ENCODE peak calls at places on chromosomes 12 and 14, in ten cellular contexts. Y is type B pancreatic cell; N is foreskin fibroblast; O is B cell; L is body of pancreas; W is cardiac muscle cell; P is fibroblast of the aortic adventitia; U is CD8-positive, alpha-beta T cell; E is ovary; B is BJ. M is an unnamed sample.

GRCh38 chr14:69335421-69335820 is 62.7 kb downstream of the ERH start:
- DNase-seq in O (no peak), L (no peak), U (no peak), N (no peak), P (peak), Y (no peak), W (no peak), E (no peak), B (no peak), M (no peak)

GRCh38 chr12:65327207-65328076 is 49.0 kb downstream of the MSRB3 start:
- DNase-seq in B (peak), U (no peak), L (no peak), P (peak), O (no peak), N (peak), E (no peak), Y (no peak), W (peak), M (peak)

GRCh38 chr12:97977870-97978269 is 515.3 kb downstream of the RMST start:
- DNase-seq in L (no peak), P (no peak), B (no peak), U (no peak), N (no peak), E (no peak), W (no peak), Y (no peak), O (no peak), M (no peak)

GRCh38 chr12:2172040-2172439 is 119.3 kb downstream of the CACNA1C start:
- DNase-seq in N (no peak), L (peak), P (no peak), O (no peak), U (no peak), W (no peak), E (no peak), Y (no peak), B (no peak), M (no peak)

GRCh38 chr12:90253674-90254181 is 545.1 kb upstream of the ATP2B1 start:
- DNase-seq in U (no peak), E (no peak), P (peak), W (peak), Y (no peak), N (peak), O (peak), L (peak), B (peak), M (peak)

GRCh38 chr12:119613319-119613936 is 19.9 kb downstream of the TMEM233 start:
- DNase-seq in Y (no peak), U (no peak), W (no peak), B (no peak), O (no peak), N (no peak), E (no peak), P (peak), L (no peak), M (no peak)

GRCh38 chr12:12779529-12779928 is 5.9 kb upstream of the APOLD1 start:
- DNase-seq in E (no peak), B (no peak), W (peak), L (no peak), N (peak), P (peak), U (no peak), Y (no peak), O (no peak), M (no peak)

GRCh38 chr12:47686645-47687240 is 19.1 kb downstream of the RPAP3 start:
- DNase-seq in L (no peak), W (peak), Y (no peak), B (no peak), U (no peak), N (peak), E (no peak), O (peak), P (peak), M (no peak)

GRCh38 chr14:34069854-34070582 is 119.1 kb upstream of the EGLN3 start:
- DNase-seq in U (no peak), W (no peak), L (no peak), N (no peak), Y (no peak), B (no peak), O (no peak), E (no peak), P (no peak), M (no peak)

GRCh38 chr12:45182511-45182910 is 33.4 kb upstream of the ANO6 start:
- DNase-seq in W (no peak), N (no peak), L (no peak), O (no peak), P (no peak), E (no peak), U (no peak), B (no peak), Y (no peak), M (no peak)

GRCh38 chr12:45178771-45179170 is 37.1 kb upstream of the ANO6 start:
- DNase-seq in E (no peak), B (no peak), Y (no peak), P (no peak), U (no peak), N (no peak), W (no peak), L (no peak), O (no peak), M (no peak)

GRCh38 chr12:45186762-45187161 is 29.1 kb upstream of the ANO6 start:
- DNase-seq in L (no peak), B (no peak), P (no peak), E (no peak), Y (no peak), N (no peak), O (no peak), W (no peak), U (no peak), M (no peak)

GRCh38 chr12:45184145-45184958 is 31.5 kb upstream of the ANO6 start:
- DNase-seq in P (no peak), N (no peak), E (no peak), B (no peak), O (no peak), L (no peak), W (no peak), Y (no peak), U (no peak), M (no peak)

DNA sequence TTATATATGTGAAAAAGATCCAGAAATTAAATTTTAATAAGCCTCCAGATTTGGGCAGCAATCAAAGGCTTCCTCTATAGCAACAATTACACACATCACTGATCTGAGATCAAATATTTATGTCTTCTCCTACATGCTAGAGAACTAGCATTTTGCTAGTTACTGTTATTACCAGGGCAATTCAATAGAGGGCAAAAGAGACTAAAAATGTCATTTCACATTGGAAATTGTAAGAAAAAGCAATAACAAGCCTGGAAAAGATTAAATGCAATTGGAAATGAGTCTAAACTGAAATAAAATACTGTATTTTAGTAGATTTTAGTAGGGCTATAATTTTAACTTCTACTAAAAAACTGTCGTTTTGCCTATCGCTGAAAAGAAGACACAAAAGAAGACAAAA is 32.6 kb upstream of the ANO6 start:
- DNase-seq in E (no peak), L (no peak), U (no peak), Y (no peak), O (no peak), P (peak), W (peak), B (no peak), N (no peak), M (no peak)
- TF ChIP-seq CTCF in E (peak), L (peak), U (no peak), Y (peak), O (no peak), P (peak), W (peak), B (peak), N (peak), M (peak)

GRCh38 chr14:99202516-99202915 is 69.5 kb downstream of the BCL11B start:
- DNase-seq in B (no peak), N (no peak), L (no peak), U (no peak), W (no peak), Y (no peak), O (no peak), P (no peak), E (no peak), M (no peak)

GRCh38 chr14:99201351-99202073 is 70.5 kb downstream of the BCL11B start:
- DNase-seq in L (no peak), E (no peak), Y (no peak), N (no peak), U (no peak), B (no peak), W (no peak), O (no peak), P (no peak), M (no peak)

GRCh38 chr14:99200654-99201005 is 71.4 kb downstream of the BCL11B start:
- DNase-seq in U (no peak), B (no peak), W (no peak), N (no peak), O (no peak), L (no peak), E (no peak), Y (no peak), P (no peak), M (no peak)

GRCh38 chr14:99198746-99199145 is 73.3 kb downstream of the BCL11B start:
- DNase-seq in Y (no peak), B (no peak), U (no peak), L (no peak), E (no peak), O (no peak), N (no peak), W (no peak), P (no peak), M (no peak)

DNA sequence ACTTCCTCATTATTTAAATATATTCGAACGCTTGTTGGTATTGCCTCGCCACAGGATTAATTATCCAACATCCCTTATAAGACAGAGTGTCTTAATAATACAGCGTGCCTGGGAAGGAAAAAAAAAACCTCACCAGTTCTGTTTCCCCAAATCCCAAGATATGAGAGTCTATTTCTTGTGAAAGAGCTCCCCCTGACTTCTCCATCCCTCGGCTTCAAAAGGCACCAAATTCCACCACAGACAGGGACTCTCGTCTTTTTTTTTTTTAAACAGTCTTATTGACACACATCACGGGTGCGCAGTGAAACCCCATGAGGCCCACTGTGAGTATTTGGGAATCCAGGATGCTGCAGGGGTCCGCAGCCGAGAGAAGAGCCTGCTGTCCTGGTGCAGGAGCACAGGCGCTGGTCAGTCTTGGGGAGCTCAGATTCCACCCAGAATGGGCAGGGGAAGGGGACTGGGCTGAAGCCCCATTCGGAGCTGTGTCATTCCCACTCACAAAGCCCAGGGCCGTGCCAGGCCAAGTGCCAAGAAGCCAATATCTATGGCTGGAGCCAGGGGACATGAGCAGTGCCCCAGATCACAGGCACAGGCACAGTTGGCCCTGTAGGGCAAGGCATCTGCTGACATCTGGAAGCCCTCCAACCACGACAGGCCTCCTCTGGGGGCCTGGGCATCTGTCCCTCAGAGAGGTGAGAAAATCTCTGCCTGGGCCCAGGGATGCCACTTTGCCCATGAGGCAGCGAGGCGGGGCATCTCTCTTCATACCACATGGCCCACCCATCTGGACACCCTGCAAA is 71.9 kb downstream of the BCL11B start:
- DNase-seq in P (no peak), N (no peak), L (no peak), U (no peak), W (peak), B (no peak), E (no peak), O (no peak), Y (no peak), M (no peak)
- TF ChIP-seq CTCF in P (no peak), N (peak), L (no peak), U (no peak), W (no peak), B (peak), E (no peak), O (no peak), Y (peak), M (peak)

GRCh38 chr12:115403689-115404088 is 719.7 kb upstream of the TBX3 start:
- DNase-seq in U (no peak), O (no peak), P (no peak), B (no peak), Y (no peak), L (no peak), E (no peak), W (no peak), N (no peak), M (no peak)

GRCh38 chr12:115403253-115403652 is 719.3 kb upstream of the TBX3 start:
- DNase-seq in Y (no peak), E (no peak), P (no peak), U (no peak), W (no peak), B (no peak), N (no peak), L (no peak), O (no peak), M (no peak)

GRCh38 chr12:115405471-115405860 is 721.5 kb upstream of the TBX3 start:
- DNase-seq in P (no peak), B (no peak), U (no peak), N (no peak), O (no peak), W (no peak), L (no peak), Y (no peak), E (no peak), M (no peak)

GRCh38 chr12:115407036-115407435 is 723.1 kb upstream of the TBX3 start:
- DNase-seq in W (no peak), N (no peak), U (no peak), B (no peak), O (no peak), E (no peak), Y (no peak), L (no peak), P (no peak), M (no peak)

GRCh38 chr12:115404761-115405470 is 720.9 kb upstream of the TBX3 start:
- DNase-seq in U (no peak), E (no peak), L (no peak), O (no peak), P (peak), N (peak), B (peak), W (peak), Y (no peak), M (no peak)
- TF ChIP-seq CTCF in U (no peak), E (no peak), L (no peak), O (no peak), P (no peak), N (no peak), B (no peak), W (no peak), Y (no peak), M (no peak)

GRCh38 chr12:113359939-113360748 is 1.8 kb downstream of the PLBD2 start:
- DNase-seq in E (peak), L (peak), W (peak), B (no peak), U (no peak), N (peak), O (no peak), P (peak), Y (no peak), M (no peak)
- TF ChIP-seq CTCF in E (no peak), L (no peak), W (peak), B (peak), U (no peak), N (peak), O (no peak), P (peak), Y (no peak), M (no peak)

GRCh38 chr12:96208801-96209534 is 14.8 kb downstream of the ELK3 start:
- DNase-seq in O (peak), W (peak), N (no peak), E (no peak), L (no peak), B (no peak), Y (no peak), U (no peak), P (peak), M (no peak)
- TF ChIP-seq CTCF in O (no peak), W (no peak), N (no peak), E (no peak), L (no peak), B (no peak), Y (no peak), U (no peak), P (no peak), M (no peak)

GRCh38 chr12:111228916-111229666 is 139.8 kb downstream of the PHETA1 start:
- DNase-seq in B (no peak), N (no peak), L (no peak), P (no peak), E (no peak), W (no peak), Y (no peak), O (no peak), U (no peak), M (no peak)

GRCh38 chr12:111222520-111222919 is 146.4 kb downstream of the PHETA1 start:
- DNase-seq in N (no peak), P (no peak), W (no peak), O (no peak), Y (no peak), U (no peak), E (no peak), B (no peak), L (no peak), M (no peak)

GRCh38 chr12:111224196-111225066 is 144.5 kb downstream of the PHETA1 start:
- DNase-seq in N (no peak), U (no peak), E (no peak), P (no peak), O (no peak), L (no peak), Y (no peak), B (no peak), W (no peak), M (no peak)

GRCh38 chr12:111225307-111225706 is 143.6 kb downstream of the PHETA1 start:
- DNase-seq in N (no peak), P (no peak), E (no peak), U (no peak), W (no peak), B (no peak), Y (no peak), L (no peak), O (no peak), M (no peak)

GRCh38 chr12:111227476-111228420 is 141.1 kb downstream of the PHETA1 start:
- DNase-seq in O (no peak), P (no peak), W (no peak), Y (no peak), U (no peak), E (no peak), L (no peak), B (no peak), N (no peak), M (no peak)
- TF ChIP-seq CTCF in O (no peak), P (no peak), W (no peak), Y (no peak), U (no peak), E (no peak), L (no peak), B (no peak), N (no peak), M (no peak)

M was measured in tibial nerve.